ENCODE peak calls at places on chromosomes 3 and 15, in ten cellular contexts. T is AG09309; K is ACHN; G is PC-3; F is mucosa of descending colon; U is activated T-cell treated with anti-CD3 and anti-CD28 coated beads, Interleukin-2, amount 50 U/mL, for 72 hours; E is AG09319; C is nephron progenitor cell; W is adrenal gland; M is activated T-helper 1 cell treated with anti-CD3 and anti-CD28 coated beads, Interleukin-12 subunit alpha, Interleukin-12 subunit beta, Interleukin-2, Interleukin-4 antibody, amounts not matched to agents 30 ng/mL and 10 ng/mL and 1 ng/mL, durations not matched to agents 14 hours and 24 hours and 36 hours. V is an unnamed sample.

GRCh38 chr3:189049458-189050231 is 122.1 kb upstream of the TPRG1 start:
- DNase-seq in T (no peak), K (peak; percentile 2), G (peak; percentile 21), F (peak; percentile 37), U (no peak), E (no peak), C (no peak), W (no peak), M (peak; percentile 12), V (no peak)

GRCh38 chr3:43770426-43771103 is 79.8 kb downstream of the ABHD5 start:
- DNase-seq in T (no peak), K (no peak), G (peak; percentile 50), F (peak; percentile 68), U (no peak), E (no peak), C (no peak), W (peak; percentile 98), M (no peak), V (peak; percentile 22)

GRCh38 chr15:63933522-63933921 is 99.8 kb upstream of the HERC1 start:
- DNase-seq in T (no peak), K (no peak), G (peak; percentile 53), F (no peak), U (peak; percentile 51), E (no peak), C (no peak), W (peak; percentile 58), M (no peak), V (no peak)

GRCh38 chr3:157135671-157136396 is 24.1 kb downstream of the CCNL1 start:
- DNase-seq in T (no peak), K (peak; percentile 71), G (peak; percentile 85), F (no peak), U (no peak), E (no peak), C (no peak), W (peak; percentile 84), M (no peak), V (no peak)

GRCh38 chr3:9869955-9870354 is 10.1 kb downstream of the CIDEC start:
- DNase-seq in T (no peak), K (no peak), G (no peak), F (no peak), U (no peak), E (no peak), C (no peak), W (no peak), M (no peak), V (no peak)

GRCh38 chr3:147189016-147189415 is 217.3 kb downstream of the ZIC4 start:
- DNase-seq in T (no peak), K (no peak), G (no peak), F (no peak), U (no peak), E (no peak), C (no peak), W (no peak), M (no peak), V (no peak)

GRCh38 chr15:83504365-83504764 is 57.2 kb downstream of the SH3GL3 start:
- DNase-seq in T (no peak), K (no peak), G (peak; percentile 19), F (no peak), U (no peak), E (no peak), C (no peak), W (no peak), M (no peak), V (no peak)

GRCh38 chr15:57769266-57769665 is 62.8 kb downstream of the POLR2M start:
- DNase-seq in T (peak; percentile 55), K (no peak), G (no peak), F (no peak), U (no peak), E (peak; percentile 44), C (no peak), W (no peak), M (no peak), V (no peak)

GRCh38 chr3:32593903-32594525 is 23.4 kb upstream of the DYNC1LI1 start:
- DNase-seq in T (peak; percentile 14), K (no peak), G (peak; percentile 42), F (no peak), U (no peak), E (no peak), C (no peak), W (no peak), M (no peak), V (no peak)

GRCh38 chr15:59587085-59587826 is 24.3 kb upstream of the GCNT3 start:
- DNase-seq in T (no peak), K (no peak), G (peak; percentile 84), F (no peak), U (no peak), E (no peak), C (no peak), W (no peak), M (no peak), V (no peak)

GRCh38 chr3:183711516-183711915 is 13.9 kb downstream of the YEATS2 start:
- DNase-seq in T (no peak), K (no peak), G (no peak), F (no peak), U (no peak), E (no peak), C (no peak), W (no peak), M (no peak), V (no peak)

GRCh38 chr3:13598926-13599886 is 50.3 kb downstream of the FBLN2 start:
- DNase-seq in T (no peak), K (no peak), G (peak; percentile 73), F (no peak), U (no peak), E (no peak), C (no peak), W (no peak), M (no peak), V (no peak)

GRCh38 chr3:172365028-172365567 is 83.2 kb downstream of the GHSR start:
- DNase-seq in T (no peak), K (no peak), G (no peak), F (no peak), U (no peak), E (no peak), C (no peak), W (no peak), M (no peak), V (no peak)

GRCh38 chr3:98223907-98224672 is 40.0 kb upstream of the OR5H6 start:
- DNase-seq in T (no peak), K (peak; percentile 22), G (no peak), F (no peak), U (no peak), E (no peak), C (no peak), W (no peak), M (no peak), V (no peak)

GRCh38 chr15:73683624-73684536 is at the start of gene CD276:
- DNase-seq in T (no peak), K (peak; percentile 80), G (peak; percentile 72), F (peak; percentile 82), U (peak; percentile 26), E (peak; percentile 44), C (peak; percentile 89), W (peak; percentile 91), M (no peak), V (peak; percentile 32)

GRCh38 chr3:56939759-56940323 is 120.6 kb upstream of the SPATA12 start:
- DNase-seq in T (no peak), K (no peak), G (no peak), F (no peak), U (no peak), E (no peak), C (no peak), W (no peak), M (no peak), V (no peak)

GRCh38 chr15:94027571-94027970 is 203.8 kb upstream of the MCTP2 start:
- DNase-seq in T (no peak), K (no peak), G (no peak), F (no peak), U (no peak), E (no peak), C (no peak), W (no peak), M (no peak), V (no peak)

GRCh38 chr3:110414851-110415250 is 656.8 kb upstream of the NECTIN3 start:
- DNase-seq in T (peak; percentile 18), K (no peak), G (peak; percentile 83), F (no peak), U (no peak), E (no peak), C (no peak), W (no peak), M (no peak), V (no peak)